ENCODE peak calls at places on chromosomes 11 and 22, in six cellular contexts. R is fibroblast of villous mesenchyme, B is brain microvascular endothelial cell, T is cardiac muscle cell, I is prostate gland, L is progenitor cell of endocrine pancreas. Q is an unnamed sample.

GRCh38 chr22:48943567-48944432 is 883.9 kb downstream of the BRD1 start:
- DNase-seq in B (no peak), I (no peak), L (peak), R (no peak), T (peak), Q (peak)

GRCh38 chr22:41603873-41604332 is 14.3 kb upstream of the PMM1 start:
- DNase-seq in L (no peak), I (no peak), R (no peak), B (no peak), T (no peak), Q (no peak)

GRCh38 chr11:68994161-68994890 is 13.5 kb upstream of the MRGPRD start:
- DNase-seq in T (no peak), I (no peak), L (no peak), B (no peak), R (no peak), Q (no peak)

GRCh38 chr11:1845571-1846452 is 7.0 kb downstream of the TNNI2 start:
- DNase-seq in I (no peak), T (no peak), B (no peak), L (no peak), R (no peak), Q (no peak)

GRCh38 chr11:129117595-129118350 is 74.4 kb downstream of the ARHGAP32 start:
- DNase-seq in B (peak), L (no peak), I (peak), T (peak), R (peak), Q (peak)

GRCh38 chr22:29195118-29195963 is 10.4 kb upstream of the EMID1 start:
- DNase-seq in B (no peak), L (no peak), T (peak), R (no peak), I (no peak), Q (no peak)

GRCh38 chr11:90332415-90332814 is 109.6 kb upstream of the CHORDC1 start:
- DNase-seq in I (no peak), L (no peak), B (peak), R (no peak), T (no peak), Q (no peak)

GRCh38 chr22:45142376-45142775 is 21.3 kb upstream of the NUP50 start:
- DNase-seq in T (no peak), B (no peak), R (no peak), I (no peak), L (no peak), Q (no peak)

GRCh38 chr22:35697142-35697541 is 20.5 kb upstream of the APOL5 start:
- DNase-seq in R (no peak), T (no peak), L (no peak), I (no peak), B (no peak), Q (no peak)

GRCh38 chr11:69892237-69892985 is 73.2 kb upstream of the FGF3 start:
- DNase-seq in B (no peak), L (no peak), I (no peak), T (peak), R (no peak), Q (no peak)

GRCh38 chr11:109421981-109422590 is at the start of gene C11orf87:
- DNase-seq in I (no peak), R (no peak), L (no peak), B (no peak), T (peak), Q (no peak)

GRCh38 chr11:77203901-77204755 is 76.1 kb downstream of the MYO7A start:
- DNase-seq in L (no peak), B (no peak), T (no peak), I (no peak), R (no peak), Q (no peak)

GRCh38 chr11:9982796-9983579 is 311.0 kb downstream of the SBF2 start:
- DNase-seq in I (no peak), L (no peak), T (no peak), B (peak), R (peak), Q (peak)

GRCh38 chr11:35483131-35483800 is 42.1 kb downstream of the PAMR1 start:
- DNase-seq in I (no peak), B (peak), T (no peak), L (no peak), R (peak), Q (no peak)

GRCh38 chr22:49321477-49322055 is 506.1 kb downstream of the BRD1 start:
- DNase-seq in I (no peak), R (no peak), B (no peak), T (no peak), L (no peak), Q (no peak)

GRCh38 chr11:31872074-31872440 is 60.9 kb upstream of the PAX6 start:
- DNase-seq in R (no peak), T (no peak), L (no peak), I (no peak), B (no peak), Q (no peak)

GRCh38 chr11:109130910-109131309 is 291.1 kb upstream of the C11orf87 start:
- DNase-seq in B (no peak), L (no peak), T (no peak), R (no peak), I (no peak), Q (no peak)

Q was measured in SK-N-DZ.